ENCODE peak calls at places on chromosomes 6 and 20, in eight cellular contexts. M, T, A, W, O, C, J and S are unnamed samples.
A peak's percentile ranks its signal among the peaks of the same experiment; 100 is the strongest.

GRCh38 chr6:14616611-14617010 is 499.0 kb downstream of the CD83 start:
- DNase-seq in M (no peak), T (no peak), A (no peak), W (no peak), O (no peak), C (no peak), J (no peak), S (no peak)

GRCh38 chr6:142045380-142046270 is 87.1 kb upstream of the GJE1 start:
- DNase-seq in M (no peak), T (peak; percentile 55), A (no peak), W (no peak), O (peak; percentile 48), C (no peak), J (no peak), S (peak; percentile 3)

GRCh38 chr6:11358904-11359840 is 126.7 kb upstream of the NEDD9 start:
- DNase-seq in M (no peak), T (no peak), A (no peak), W (no peak), O (peak; percentile 53), C (no peak), J (no peak), S (no peak)

GRCh38 chr6:112241820-112242443 is 12.4 kb downstream of the LAMA4 start:
- DNase-seq in M (no peak), T (no peak), A (no peak), W (no peak), O (no peak), C (no peak), J (no peak), S (no peak)

GRCh38 chr20:14406495-14406894 is 69.1 kb upstream of the FLRT3 start:
- DNase-seq in M (peak; percentile 37), T (peak; percentile 65), A (no peak), W (no peak), O (no peak), C (no peak), J (no peak), S (peak; percentile 11)

GRCh38 chr6:30679765-30680535 is 6.5 kb downstream of the PPP1R18 start:
- DNase-seq in M (no peak), T (no peak), A (no peak), W (no peak), O (no peak), C (no peak), J (no peak), S (no peak)

GRCh38 chr20:62924567-62925419 is 1.5 kb downstream of the DIDO1 start:
- DNase-seq in M (peak; percentile 56), T (no peak), A (no peak), W (peak; percentile 31), O (peak; percentile 65), C (no peak), J (no peak), S (no peak)

GRCh38 chr6:37092851-37093727 is 76.9 kb upstream of the PIM1 start:
- DNase-seq in M (no peak), T (no peak), A (no peak), W (no peak), O (no peak), C (no peak), J (no peak), S (no peak)

GRCh38 chr6:32177182-32177787 is 920 bp upstream of the RNF5 start:
- DNase-seq in M (peak; percentile 51), T (peak; percentile 54), A (peak; percentile 11), W (no peak), O (no peak), C (no peak), J (no peak), S (no peak)

GRCh38 chr6:57068066-57068465 is 21.6 kb downstream of the KIAA1586 start:
- DNase-seq in M (no peak), T (no peak), A (no peak), W (no peak), O (no peak), C (peak; percentile 13), J (no peak), S (peak; percentile 43)

GRCh38 chr6:35154947-35155346 is 13.8 kb upstream of the TCP11 start:
- DNase-seq in M (no peak), T (no peak), A (no peak), W (no peak), O (no peak), C (no peak), J (no peak), S (no peak)

GRCh38 chr6:33080127-33081089 is 4.6 kb downstream of the HLA-DPB1 start:
- DNase-seq in M (no peak), T (peak; percentile 60), A (no peak), W (no peak), O (peak; percentile 63), C (no peak), J (peak; percentile 82), S (peak; percentile 8)